ENCODE peak calls at places on chromosomes 16 and 17, in six cellular contexts. One of them, this sample, is unnamed.

GRCh38 chr17:16464001-16464640 is 27.9 kb downstream of the LRRC75A start:
- DNase-seq in AG04450: no peak
- DNase-seq in left cardiac atrium: no peak
- DNase-seq in SHP77: no peak
- DNase-seq in neuronal stem cell: no peak
- DNase-seq in RKO: no peak
- DNase-seq in this sample: no peak

GRCh38 chr16:78955206-78955605 is 645.3 kb downstream of the MAF start:
- DNase-seq in AG04450: no peak
- DNase-seq in left cardiac atrium: no peak
- DNase-seq in SHP77: peak; percentile 30
- DNase-seq in neuronal stem cell: no peak
- DNase-seq in RKO: no peak
- DNase-seq in this sample: no peak

GRCh38 chr17:82103588-82104451 is 5.8 kb upstream of the FASN start:
- DNase-seq in AG04450: no peak
- DNase-seq in left cardiac atrium: peak; percentile 64
- DNase-seq in SHP77: no peak
- DNase-seq in neuronal stem cell: peak; percentile 83
- DNase-seq in RKO: no peak
- DNase-seq in this sample: no peak

GRCh38 chr16:8950580-8951077 is 13.1 kb downstream of the USP7 start:
- DNase-seq in AG04450: no peak
- DNase-seq in left cardiac atrium: no peak
- DNase-seq in SHP77: no peak
- DNase-seq in neuronal stem cell: no peak
- DNase-seq in RKO: no peak
- DNase-seq in this sample: no peak

GRCh38 chr16:27377666-27378485 is 24.1 kb upstream of the IL21R start:
- DNase-seq in AG04450: no peak
- DNase-seq in left cardiac atrium: no peak
- DNase-seq in SHP77: no peak
- DNase-seq in neuronal stem cell: no peak
- DNase-seq in RKO: no peak
- DNase-seq in this sample: no peak

GRCh38 chr16:2741168-2741567 is 11.3 kb upstream of the SRRM2 start:
- DNase-seq in AG04450: no peak
- DNase-seq in left cardiac atrium: no peak
- DNase-seq in SHP77: no peak
- DNase-seq in neuronal stem cell: no peak
- DNase-seq in RKO: no peak
- DNase-seq in this sample: no peak

GRCh38 chr16:60419859-60420258 is 1616.4 kb downstream of the CDH8 start:
- DNase-seq in AG04450: no peak
- DNase-seq in left cardiac atrium: no peak
- DNase-seq in SHP77: no peak
- DNase-seq in neuronal stem cell: no peak
- DNase-seq in RKO: no peak
- DNase-seq in this sample: no peak

GRCh38 chr16:4924593-4925378 is 12.2 kb downstream of the PPL start:
- DNase-seq in AG04450: no peak
- DNase-seq in left cardiac atrium: no peak
- DNase-seq in SHP77: peak; percentile 47
- DNase-seq in neuronal stem cell: no peak
- DNase-seq in RKO: no peak
- DNase-seq in this sample: no peak

GRCh38 chr17:39132192-39132600 is 19.2 kb downstream of the PLXDC1 start:
- DNase-seq in AG04450: peak; percentile 44
- DNase-seq in left cardiac atrium: peak; percentile 48
- DNase-seq in SHP77: no peak
- DNase-seq in neuronal stem cell: no peak
- DNase-seq in RKO: peak; percentile 66
- DNase-seq in this sample: peak; percentile 88

GRCh38 chr17:77332034-77332971 is 191.5 kb downstream of the SEC14L1 start:
- DNase-seq in AG04450: no peak
- DNase-seq in left cardiac atrium: no peak
- DNase-seq in SHP77: no peak
- DNase-seq in neuronal stem cell: no peak
- DNase-seq in RKO: no peak
- DNase-seq in this sample: no peak

GRCh38 chr17:46088595-46088994 is 89.5 kb downstream of the STH start:
- DNase-seq in AG04450: no peak
- DNase-seq in left cardiac atrium: no peak
- DNase-seq in SHP77: no peak
- DNase-seq in neuronal stem cell: no peak
- DNase-seq in RKO: no peak
- DNase-seq in this sample: no peak

GRCh38 chr17:47818002-47818695 is 3.4 kb downstream of the OSBPL7 start:
- DNase-seq in AG04450: no peak
- DNase-seq in left cardiac atrium: no peak
- DNase-seq in SHP77: no peak
- DNase-seq in neuronal stem cell: no peak
- DNase-seq in RKO: no peak
- DNase-seq in this sample: no peak

GRCh38 chr17:1002412-1002753 is 5.5 kb downstream of the TIMM22 start:
- DNase-seq in AG04450: no peak
- DNase-seq in left cardiac atrium: no peak
- DNase-seq in SHP77: no peak
- DNase-seq in neuronal stem cell: no peak
- DNase-seq in RKO: no peak
- DNase-seq in this sample: peak; percentile 52

GRCh38 chr17:76354747-76355310 is 1.1 kb upstream of the PRPSAP1 start:
- DNase-seq in AG04450: no peak
- DNase-seq in left cardiac atrium: no peak
- DNase-seq in SHP77: peak; percentile 33
- DNase-seq in neuronal stem cell: no peak
- DNase-seq in RKO: no peak
- DNase-seq in this sample: no peak

GRCh38 chr16:14150796-14151195 is 79.7 kb downstream of the MRTFB start:
- DNase-seq in AG04450: no peak
- DNase-seq in left cardiac atrium: no peak
- DNase-seq in SHP77: no peak
- DNase-seq in neuronal stem cell: no peak
- DNase-seq in RKO: no peak
- DNase-seq in this sample: no peak

GRCh38 chr16:75319513-75320401 is 68.3 kb upstream of the BCAR1 start:
- DNase-seq in AG04450: peak; percentile 63
- DNase-seq in left cardiac atrium: no peak
- DNase-seq in SHP77: no peak
- DNase-seq in neuronal stem cell: no peak
- DNase-seq in RKO: no peak
- DNase-seq in this sample: peak; percentile 88

GRCh38 chr16:57911711-57912110 is 59.2 kb downstream of the CNGB1 start:
- DNase-seq in AG04450: no peak
- DNase-seq in left cardiac atrium: no peak
- DNase-seq in SHP77: no peak
- DNase-seq in neuronal stem cell: no peak
- DNase-seq in RKO: no peak
- DNase-seq in this sample: no peak

GRCh38 chr16:10385725-10386516 is at the start of gene ATF7IP2:
- DNase-seq in AG04450: peak; percentile 59
- DNase-seq in left cardiac atrium: peak; percentile 95
- DNase-seq in SHP77: no peak
- DNase-seq in neuronal stem cell: peak; percentile 71
- DNase-seq in RKO: peak; percentile 93
- DNase-seq in this sample: peak; percentile 65

GRCh38 chr16:69112285-69113129 is 7.1 kb downstream of the HAS3 start:
- DNase-seq in AG04450: no peak
- DNase-seq in left cardiac atrium: peak; percentile 71
- DNase-seq in SHP77: peak; percentile 71
- DNase-seq in neuronal stem cell: peak; percentile 56
- DNase-seq in RKO: peak; percentile 66
- DNase-seq in this sample: no peak